ENCODE peak calls at places on chromosomes 7 and 10, in four cellular contexts. One of them, this sample, is unnamed.

GRCh38 chr7:138460176-138460648 is at the start of gene TRIM24:
- DNase-seq in BJ: no peak
- DNase-seq in mesothelial cell of epicardium: no peak
- DNase-seq in Calu3: no peak
- DNase-seq in this sample: no peak

GRCh38 chr10:72980348-72980747 is 25.7 kb upstream of the PLA2G12B start:
- DNase-seq in BJ: no peak
- DNase-seq in mesothelial cell of epicardium: no peak
- DNase-seq in Calu3: no peak
- DNase-seq in this sample: no peak

GRCh38 chr7:33233659-33234058 is 104.3 kb downstream of the BBS9 start:
- DNase-seq in BJ: no peak
- DNase-seq in mesothelial cell of epicardium: no peak
- DNase-seq in Calu3: no peak
- DNase-seq in this sample: no peak

GRCh38 chr7:36941359-36941758 is 217.1 kb upstream of the AOAH start:
- DNase-seq in BJ: no peak
- DNase-seq in mesothelial cell of epicardium: no peak
- DNase-seq in Calu3: no peak
- DNase-seq in this sample: no peak

GRCh38 chr10:116913681-116914080 is 64.4 kb downstream of the ENO4 start:
- DNase-seq in BJ: no peak
- DNase-seq in mesothelial cell of epicardium: no peak
- DNase-seq in Calu3: no peak
- DNase-seq in this sample: no peak

GRCh38 chr10:114957673-114958072 is 19.7 kb downstream of the TRUB1 start:
- DNase-seq in BJ: no peak
- DNase-seq in mesothelial cell of epicardium: no peak
- DNase-seq in Calu3: no peak
- DNase-seq in this sample: no peak

GRCh38 chr10:88899886-88900285 is 19.8 kb downstream of the STAMBPL1 start:
- DNase-seq in BJ: no peak
- DNase-seq in mesothelial cell of epicardium: no peak
- DNase-seq in Calu3: no peak
- DNase-seq in this sample: no peak

GRCh38 chr10:15526754-15527153 is 155.7 kb upstream of the FAM171A1 start:
- DNase-seq in BJ: no peak
- DNase-seq in mesothelial cell of epicardium: no peak
- DNase-seq in Calu3: no peak
- DNase-seq in this sample: no peak

GRCh38 chr7:20260219-20260618 is 43.0 kb upstream of the MACC1 start:
- DNase-seq in BJ: no peak
- DNase-seq in mesothelial cell of epicardium: no peak
- DNase-seq in Calu3: no peak
- DNase-seq in this sample: no peak

GRCh38 chr10:29669149-29669548 is 34.4 kb upstream of the SVIL start:
- DNase-seq in BJ: no peak
- DNase-seq in mesothelial cell of epicardium: no peak
- DNase-seq in Calu3: peak; percentile 31
- DNase-seq in this sample: no peak

GRCh38 chr7:76165106-76165972 is 36.4 kb upstream of the SRRM3 start:
- DNase-seq in BJ: no peak
- DNase-seq in mesothelial cell of epicardium: no peak
- DNase-seq in Calu3: no peak
- DNase-seq in this sample: no peak

GRCh38 chr10:76432274-76433012 is 1001.0 kb downstream of the LRMDA start:
- DNase-seq in BJ: peak; percentile 56
- DNase-seq in mesothelial cell of epicardium: no peak
- DNase-seq in Calu3: no peak
- DNase-seq in this sample: peak; percentile 45

GRCh38 chr7:89775459-89775858 is 378.8 kb upstream of the STEAP1 start:
- DNase-seq in BJ: no peak
- DNase-seq in mesothelial cell of epicardium: no peak
- DNase-seq in Calu3: no peak
- DNase-seq in this sample: no peak

GRCh38 chr7:157854066-157854891 is 517.5 kb downstream of the DNAJB6 start:
- DNase-seq in BJ: no peak
- DNase-seq in mesothelial cell of epicardium: no peak
- DNase-seq in Calu3: no peak
- DNase-seq in this sample: no peak

GRCh38 chr10:117477961-117478670 is 64.4 kb upstream of the EMX2 start:
- DNase-seq in BJ: no peak
- DNase-seq in mesothelial cell of epicardium: no peak
- DNase-seq in Calu3: no peak
- DNase-seq in this sample: peak; percentile 7

GRCh38 chr7:125391921-125392320 is 462.3 kb upstream of the POT1 start:
- DNase-seq in BJ: no peak
- DNase-seq in mesothelial cell of epicardium: no peak
- DNase-seq in Calu3: no peak
- DNase-seq in this sample: no peak

GRCh38 chr7:100691676-100692577 is 2.1 kb downstream of the GIGYF1 start:
- DNase-seq in BJ: no peak
- DNase-seq in mesothelial cell of epicardium: peak; percentile 75
- DNase-seq in Calu3: peak; percentile 74
- DNase-seq in this sample: peak; percentile 27

GRCh38 chr10:83536426-83536825 is 602.9 kb upstream of the GHITM start:
- DNase-seq in BJ: peak; percentile 65
- DNase-seq in mesothelial cell of epicardium: no peak
- DNase-seq in Calu3: no peak
- DNase-seq in this sample: no peak

GRCh38 chr7:29106128-29106988 is 40.0 kb downstream of the CPVL start:
- DNase-seq in BJ: no peak
- DNase-seq in mesothelial cell of epicardium: no peak
- DNase-seq in Calu3: peak; percentile 75
- DNase-seq in this sample: peak; percentile 31

GRCh38 chr7:65820287-65820950 is 52.5 kb upstream of the VKORC1L1 start:
- DNase-seq in BJ: no peak
- DNase-seq in mesothelial cell of epicardium: no peak
- DNase-seq in Calu3: no peak
- DNase-seq in this sample: no peak

GRCh38 chr10:116880716-116881440 is 31.6 kb downstream of the ENO4 start:
- DNase-seq in BJ: no peak
- DNase-seq in mesothelial cell of epicardium: no peak
- DNase-seq in Calu3: no peak
- DNase-seq in this sample: no peak

GRCh38 chr10:83580373-83581012 is 558.8 kb upstream of the GHITM start:
- DNase-seq in BJ: no peak
- DNase-seq in mesothelial cell of epicardium: no peak
- DNase-seq in Calu3: no peak
- DNase-seq in this sample: no peak

GRCh38 chr7:69109131-69109740 is 489.0 kb upstream of the AUTS2 start:
- DNase-seq in BJ: no peak
- DNase-seq in mesothelial cell of epicardium: no peak
- DNase-seq in Calu3: no peak
- DNase-seq in this sample: no peak

GRCh38 chr7:84002348-84002747 is 192.2 kb downstream of the SEMA3A start:
- DNase-seq in BJ: no peak
- DNase-seq in mesothelial cell of epicardium: no peak
- DNase-seq in Calu3: no peak
- DNase-seq in this sample: no peak

GRCh38 chr10:780536-781524 is 91.4 kb upstream of the DIP2C start:
- DNase-seq in BJ: no peak
- DNase-seq in mesothelial cell of epicardium: no peak
- DNase-seq in Calu3: no peak
- DNase-seq in this sample: no peak

GRCh38 chr10:784759-785538 is 95.5 kb upstream of the DIP2C start:
- DNase-seq in BJ: no peak
- DNase-seq in mesothelial cell of epicardium: no peak
- DNase-seq in Calu3: peak; percentile 63
- DNase-seq in this sample: peak; percentile 31

GRCh38 chr10:784377-784758 is 94.9 kb upstream of the DIP2C start:
- DNase-seq in BJ: no peak
- DNase-seq in mesothelial cell of epicardium: no peak
- DNase-seq in Calu3: no peak
- DNase-seq in this sample: no peak

GRCh38 chr10:785539-786214 is 96.2 kb upstream of the DIP2C start:
- DNase-seq in BJ: no peak
- DNase-seq in mesothelial cell of epicardium: no peak
- DNase-seq in Calu3: no peak
- DNase-seq in this sample: no peak

DNA sequence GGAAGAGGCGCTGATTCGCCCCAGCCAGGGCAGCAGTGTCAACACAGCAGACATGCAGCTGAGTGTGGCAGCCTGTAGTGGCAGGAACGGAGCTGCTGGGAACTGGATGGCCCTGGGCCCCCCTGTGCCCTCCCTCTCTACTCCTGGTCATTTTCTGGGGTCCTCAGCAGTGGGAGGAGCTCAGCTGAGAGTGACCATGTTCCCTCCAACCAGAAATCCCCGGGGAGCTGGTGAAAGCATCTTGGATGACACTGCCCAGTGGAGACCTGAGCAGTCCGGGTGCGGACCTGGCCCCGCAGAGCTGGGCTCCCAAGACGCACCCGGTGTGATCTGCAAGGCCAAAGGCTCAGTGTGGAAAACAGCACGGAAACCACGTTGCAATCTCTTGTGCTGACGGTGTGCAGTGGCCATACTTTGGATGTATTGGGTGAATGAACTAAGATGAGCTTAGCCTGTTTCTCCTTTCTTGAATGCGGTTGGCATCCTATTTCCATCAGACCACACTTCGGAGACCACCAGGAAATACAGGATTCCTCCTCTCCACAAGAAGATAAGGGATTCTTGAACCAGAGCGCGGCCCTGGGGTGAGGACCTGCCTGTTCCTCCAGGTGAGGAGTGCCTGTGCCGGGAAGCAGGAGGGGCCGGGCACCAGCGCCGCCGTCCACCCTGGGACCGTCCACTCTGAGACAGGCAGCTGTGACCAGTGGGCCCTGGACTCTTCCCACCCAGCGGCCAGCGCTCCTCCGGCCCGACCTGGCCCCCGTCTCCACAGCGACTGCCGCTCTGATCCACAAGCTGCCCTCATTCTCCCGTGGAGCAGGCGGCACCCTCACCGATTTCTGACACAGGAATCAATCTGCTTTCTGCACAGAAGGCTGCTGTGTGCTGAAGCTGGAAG is 93.5 kb upstream of the DIP2C start:
- DNase-seq in BJ: no peak
- DNase-seq in mesothelial cell of epicardium: no peak
- DNase-seq in Calu3: no peak
- DNase-seq in this sample: no peak
- TF ChIP-seq CTCF in BJ: no peak
- TF ChIP-seq CTCF in mesothelial cell of epicardium: no peak
- TF ChIP-seq CTCF in Calu3: no peak
- TF ChIP-seq CTCF in this sample: no peak

DNA sequence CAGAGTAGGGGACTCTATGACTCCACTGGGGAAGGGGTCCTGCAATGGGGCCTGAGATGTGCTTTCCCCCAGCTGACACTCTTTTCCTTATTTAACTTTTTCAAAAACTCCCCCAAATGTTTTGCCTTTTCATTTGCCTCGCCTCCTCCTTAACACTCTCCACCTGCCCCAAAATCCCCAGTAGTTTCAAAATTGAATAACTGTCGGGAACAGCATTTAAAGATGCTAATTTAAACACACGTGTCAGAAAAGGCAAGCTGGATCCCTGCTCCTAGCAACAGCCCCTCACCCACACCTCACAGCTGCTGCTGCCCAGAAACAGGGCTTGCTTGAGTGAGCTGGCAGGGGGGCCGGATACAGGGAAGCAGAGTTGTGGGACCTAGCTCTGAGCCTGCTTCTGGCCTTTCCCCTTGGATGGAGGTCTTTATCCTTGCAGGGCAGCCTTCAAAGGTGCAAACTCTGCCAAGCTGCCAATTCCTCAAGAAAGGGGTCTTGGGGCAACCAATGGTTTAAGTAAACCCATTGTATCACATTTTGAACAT is 115.3 kb downstream of the KCNMA1 start:
- DNase-seq in BJ: no peak
- DNase-seq in mesothelial cell of epicardium: no peak
- DNase-seq in Calu3: no peak
- DNase-seq in this sample: no peak
- TF ChIP-seq CTCF in BJ: no peak
- TF ChIP-seq CTCF in mesothelial cell of epicardium: no peak
- TF ChIP-seq CTCF in Calu3: no peak
- TF ChIP-seq CTCF in this sample: no peak

GRCh38 chr7:26843696-26844095 is 20.7 kb downstream of the SKAP2 start:
- DNase-seq in BJ: no peak
- DNase-seq in mesothelial cell of epicardium: no peak
- DNase-seq in Calu3: no peak
- DNase-seq in this sample: no peak
- TF ChIP-seq CTCF in BJ: peak; percentile 20
- TF ChIP-seq CTCF in mesothelial cell of epicardium: no peak
- TF ChIP-seq CTCF in Calu3: no peak
- TF ChIP-seq CTCF in this sample: no peak

GRCh38 chr7:50278120-50278519 is 26.4 kb upstream of the IKZF1 start:
- DNase-seq in BJ: no peak
- DNase-seq in mesothelial cell of epicardium: no peak
- DNase-seq in Calu3: no peak
- DNase-seq in this sample: no peak
- TF ChIP-seq CTCF in BJ: no peak
- TF ChIP-seq CTCF in mesothelial cell of epicardium: no peak
- TF ChIP-seq CTCF in Calu3: no peak
- TF ChIP-seq CTCF in this sample: no peak

GRCh38 chr10:124249812-124250432 is 156.5 kb upstream of the CHST15 start:
- DNase-seq in BJ: no peak
- DNase-seq in mesothelial cell of epicardium: no peak
- DNase-seq in Calu3: no peak
- DNase-seq in this sample: no peak
- TF ChIP-seq CTCF in BJ: peak; percentile 19
- TF ChIP-seq CTCF in mesothelial cell of epicardium: peak; percentile 14
- TF ChIP-seq CTCF in Calu3: no peak
- TF ChIP-seq CTCF in this sample: peak; percentile 1

DNA sequence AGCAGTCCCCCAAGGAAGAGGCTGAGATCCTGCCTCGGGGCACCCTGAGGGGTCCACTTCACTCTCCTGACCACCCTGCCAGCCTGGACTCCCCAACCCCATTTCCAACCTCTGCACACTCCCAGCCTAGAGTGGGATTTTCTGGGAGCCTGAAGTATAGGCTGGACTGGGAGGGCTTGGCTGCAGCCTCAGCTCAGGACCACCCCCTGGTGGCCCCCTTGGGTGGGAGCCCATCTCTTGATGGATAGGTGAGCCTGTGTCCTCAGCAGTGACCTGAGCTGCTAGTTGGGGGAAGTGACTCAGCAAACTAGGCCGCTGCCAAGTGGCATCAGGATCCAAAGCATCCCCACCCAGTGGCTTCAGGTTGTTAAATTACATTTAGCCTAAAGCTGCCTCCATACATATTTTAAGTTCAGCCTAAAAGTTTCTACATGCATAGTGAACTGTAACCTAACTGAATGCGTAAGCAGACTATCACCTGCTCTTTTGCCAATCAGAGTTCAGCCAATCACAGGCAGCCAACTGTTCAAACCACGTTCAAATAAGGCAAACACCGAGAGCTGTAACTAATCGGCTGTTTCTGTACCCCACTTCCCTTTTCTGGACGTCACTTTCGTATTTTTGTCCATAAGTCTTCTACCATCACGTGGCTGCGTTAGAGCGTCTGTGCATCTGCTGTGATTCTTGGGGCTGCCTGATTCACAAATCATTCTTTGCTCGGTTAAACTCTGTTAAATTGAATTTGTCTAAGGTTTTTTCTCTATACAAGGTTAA is 144.0 kb downstream of the PLPP4 start:
- DNase-seq in BJ: no peak
- DNase-seq in mesothelial cell of epicardium: no peak
- DNase-seq in Calu3: peak; percentile 28
- DNase-seq in this sample: no peak
- TF ChIP-seq CTCF in BJ: peak; percentile 43
- TF ChIP-seq CTCF in mesothelial cell of epicardium: peak; percentile 33
- TF ChIP-seq CTCF in Calu3: no peak
- TF ChIP-seq CTCF in this sample: peak; percentile 13

This sample was measured in AG09319.